ENCODE peak calls at places on chromosomes 13 and 19, in seven cellular contexts. J is CD8-positive, alpha-beta T cell; R is HCT116; Z is Caco-2; G is CD4-positive, CD25-positive, alpha-beta regulatory T cell; P is kidney; Y is effector memory CD4-positive, alpha-beta T cell. V is an unnamed sample.

GRCh38 chr13:110869805-110870706 is 44.8 kb downstream of the ANKRD10 start:
- DNase-seq in J (no peak), R (peak; percentile 99), Z (peak; percentile 72), G (no peak), P (peak; percentile 95), Y (no peak), V (peak; percentile 98)

GRCh38 chr13:96075953-96076543 is 13.9 kb upstream of the HS6ST3 start:
- DNase-seq in J (no peak), R (no peak), Z (peak; percentile 41), G (no peak), P (no peak), Y (no peak), V (no peak)

GRCh38 chr13:50081106-50081898 is 66.1 kb downstream of the KCNRG start:
- DNase-seq in J (peak; percentile 52), R (no peak), Z (peak; percentile 72), G (no peak), P (peak; percentile 89), Y (peak; percentile 11), V (peak; percentile 58)

GRCh38 chr19:19540707-19541515 is 2.8 kb downstream of the CILP2 start:
- DNase-seq in J (peak; percentile 72), R (peak; percentile 93), Z (peak; percentile 48), G (peak; percentile 64), P (peak; percentile 77), Y (peak; percentile 68), V (peak; percentile 82)

GRCh38 chr19:1236566-1236965 is 1.2 kb downstream of the CBARP start:
- DNase-seq in J (no peak), R (no peak), Z (no peak), G (no peak), P (no peak), Y (no peak), V (no peak)

GRCh38 chr13:75650991-75651390 is 14.9 kb downstream of the LMO7 start:
- DNase-seq in J (no peak), R (no peak), Z (no peak), G (no peak), P (no peak), Y (no peak), V (no peak)

GRCh38 chr19:29239220-29239776 is 26.3 kb upstream of the UQCRFS1 start:
- DNase-seq in J (no peak), R (no peak), Z (no peak), G (no peak), P (no peak), Y (no peak), V (no peak)

GRCh38 chr13:34349091-34349722 is 531.3 kb downstream of the RFC3 start:
- DNase-seq in J (no peak), R (no peak), Z (no peak), G (no peak), P (peak; percentile 91), Y (no peak), V (peak; percentile 52)

GRCh38 chr19:1259206-1259872 is 9.8 kb upstream of the CIRBP start:
- DNase-seq in J (peak; percentile 77), R (no peak), Z (peak; percentile 96), G (peak; percentile 84), P (peak; percentile 95), Y (peak; percentile 59), V (no peak)

GRCh38 chr13:39297664-39298171 is 259.5 kb downstream of the NHLRC3 start:
- DNase-seq in J (no peak), R (no peak), Z (no peak), G (no peak), P (no peak), Y (no peak), V (no peak)

GRCh38 chr13:73556902-73557301 is 498.1 kb downstream of the KLF5 start:
- DNase-seq in J (no peak), R (no peak), Z (no peak), G (no peak), P (no peak), Y (no peak), V (peak; percentile 25)

GRCh38 chr13:31213681-31214289 is 14.0 kb downstream of the B3GLCT start:
- DNase-seq in J (no peak), R (no peak), Z (no peak), G (no peak), P (no peak), Y (no peak), V (no peak)

GRCh38 chr19:17775245-17775927 is 19.6 kb upstream of the B3GNT3 start:
- DNase-seq in J (peak; percentile 49), R (no peak), Z (peak; percentile 64), G (no peak), P (no peak), Y (no peak), V (no peak)

GRCh38 chr19:48752511-48753365 is at the start of gene FUT1:
- DNase-seq in J (peak; percentile 26), R (peak; percentile 89), Z (peak; percentile 99), G (no peak), P (peak; percentile 92), Y (no peak), V (peak; percentile 90)

GRCh38 chr13:77176350-77176749 is 149.4 kb upstream of the FBXL3 start:
- DNase-seq in J (no peak), R (no peak), Z (no peak), G (no peak), P (no peak), Y (no peak), V (peak; percentile 77)

GRCh38 chr19:17036640-17037039 is 10.0 kb upstream of the CPAMD8 start:
- DNase-seq in J (no peak), R (no peak), Z (no peak), G (no peak), P (no peak), Y (no peak), V (no peak)

GRCh38 chr19:35179830-35180229 is 25.3 kb downstream of the FXYD5 start:
- DNase-seq in J (no peak), R (no peak), Z (no peak), G (no peak), P (no peak), Y (no peak), V (no peak)

GRCh38 chr19:17755977-17756670 is 4.8 kb downstream of the FCHO1 start:
- DNase-seq in J (peak; percentile 47), R (no peak), Z (peak; percentile 48), G (peak; percentile 34), P (no peak), Y (no peak), V (no peak)

GRCh38 chr19:11736696-11737095 is 2.0 kb downstream of the ZNF823 start:
- DNase-seq in J (no peak), R (no peak), Z (peak; percentile 3), G (no peak), P (peak; percentile 77), Y (no peak), V (peak; percentile 20)

GRCh38 chr13:44854264-44855060 is 134.8 kb downstream of the NUFIP1 start:
- DNase-seq in J (no peak), R (no peak), Z (peak; percentile 66), G (no peak), P (no peak), Y (no peak), V (no peak)

GRCh38 chr19:958967-959685 is 25.0 kb upstream of the WDR18 start:
- DNase-seq in J (no peak), R (peak; percentile 41), Z (no peak), G (no peak), P (no peak), Y (no peak), V (no peak)

GRCh38 chr19:1780272-1780957 is 27.1 kb downstream of the ONECUT3 start:
- DNase-seq in J (no peak), R (no peak), Z (no peak), G (no peak), P (peak; percentile 55), Y (no peak), V (no peak)

GRCh38 chr19:16660763-16661479 is at the start of gene TMEM38A:
- DNase-seq in J (peak; percentile 40), R (no peak), Z (peak; percentile 67), G (peak; percentile 22), P (peak; percentile 81), Y (peak; percentile 27), V (no peak)

GRCh38 chr19:41320568-41320967 is 10.6 kb downstream of the CCDC97 start:
- DNase-seq in J (no peak), R (no peak), Z (no peak), G (no peak), P (no peak), Y (no peak), V (no peak)

GRCh38 chr19:41321600-41322270 is 11.8 kb downstream of the CCDC97 start:
- DNase-seq in J (no peak), R (no peak), Z (peak; percentile 44), G (no peak), P (peak; percentile 75), Y (no peak), V (no peak)

GRCh38 chr19:41322451-41322850 is 12.5 kb downstream of the CCDC97 start:
- DNase-seq in J (no peak), R (no peak), Z (no peak), G (no peak), P (no peak), Y (no peak), V (no peak)

GRCh38 chr19:41320185-41320518 is 10.2 kb downstream of the CCDC97 start:
- DNase-seq in J (no peak), R (no peak), Z (no peak), G (no peak), P (no peak), Y (no peak), V (no peak)

GRCh38 chr19:41321204-41321599 is 11.2 kb downstream of the CCDC97 start:
- DNase-seq in J (no peak), R (no peak), Z (no peak), G (no peak), P (no peak), Y (no peak), V (no peak)
- H3K4me1 ChIP-seq in J (peaks cover 27% of the 10 kb centered on the region), R (peaks cover 5% of the 10 kb centered on the region), Z (peaks cover 40% of the 10 kb centered on the region), G (peaks cover 6% of the 10 kb centered on the region), P (peaks cover 41% of the 10 kb centered on the region), Y (peaks cover under 1% of the 10 kb centered on the region), V (peaks cover 4% of the 10 kb centered on the region)

GRCh38 chr19:38686530-38686888 is 39.1 kb downstream of the ACTN4 start:
- DNase-seq in J (peak; percentile 45), R (no peak), Z (no peak), G (peak; percentile 24), P (no peak), Y (peak; percentile 70), V (no peak)
- H3K4me1 ChIP-seq in J (peaks cover 32% of the 10 kb centered on the region), R (peaks cover 92% of the 10 kb centered on the region), Z (peaks cover 89% of the 10 kb centered on the region), G (peaks cover 69% of the 10 kb centered on the region), P (peaks cover 62% of the 10 kb centered on the region), Y (peaks cover 67% of the 10 kb centered on the region), V (peaks cover 73% of the 10 kb centered on the region)

DNA sequence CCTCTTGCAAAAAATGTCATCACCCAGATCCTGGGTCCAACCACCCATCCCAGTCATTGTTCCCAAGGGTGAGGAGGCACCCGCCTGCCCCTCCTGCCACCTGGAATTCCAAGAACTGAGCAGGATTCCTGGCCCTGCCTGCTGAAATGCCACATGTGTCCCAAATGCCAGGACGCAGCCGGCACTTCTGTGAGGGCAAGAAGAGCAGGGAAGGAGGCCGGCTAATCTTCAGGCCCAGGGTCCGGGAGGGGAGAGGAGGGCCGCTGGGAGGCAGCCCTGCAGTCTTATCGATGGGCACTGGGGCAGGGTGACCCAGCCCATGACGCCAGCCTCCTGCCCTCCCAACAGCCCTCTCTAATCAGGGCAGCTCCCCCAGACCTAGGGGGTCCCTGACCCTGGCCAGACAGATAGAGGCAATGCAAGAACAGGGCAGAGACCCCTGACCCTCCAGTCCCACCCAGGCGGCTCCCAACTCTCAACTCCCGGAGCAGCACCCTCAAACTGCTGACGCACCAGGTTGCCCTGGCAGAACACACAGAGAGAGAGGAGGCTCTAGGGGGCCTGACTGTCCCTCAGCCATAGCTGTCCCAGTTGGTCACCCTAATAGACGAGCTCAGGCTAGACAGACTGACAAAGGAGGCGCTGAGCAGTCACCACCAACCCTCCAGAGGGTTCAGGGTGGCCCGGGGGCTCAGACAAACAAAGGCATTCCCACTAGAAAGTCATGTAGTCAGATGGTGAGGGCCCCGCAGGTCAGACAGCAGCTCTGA is 1.5 kb downstream of the MFSD12 start:
- DNase-seq in J (no peak), R (no peak), Z (no peak), G (no peak), P (no peak), Y (no peak), V (no peak)
- H3K4me1 ChIP-seq in J (peaks cover 49% of the 10 kb centered on the region), R (peaks cover 15% of the 10 kb centered on the region), Z (no peaks in the 10 kb centered on the region), G (peaks cover 51% of the 10 kb centered on the region), P (peaks cover 20% of the 10 kb centered on the region), Y (peaks cover 40% of the 10 kb centered on the region), V (peaks cover 4% of the 10 kb centered on the region)

GRCh38 chr19:33196446-33197193 is 2.5 kb downstream of the LRP3 start:
- DNase-seq in J (no peak), R (no peak), Z (no peak), G (no peak), P (no peak), Y (no peak), V (no peak)
- H3K4me1 ChIP-seq in J (no peaks in the 10 kb centered on the region), R (peaks cover 11% of the 10 kb centered on the region), Z (peaks cover 11% of the 10 kb centered on the region), G (no peaks in the 10 kb centered on the region), P (peaks cover 3% of the 10 kb centered on the region), Y (peaks cover 3% of the 10 kb centered on the region), V (no peaks in the 10 kb centered on the region)

V was measured in foreskin keratinocyte.